ENCODE peak calls at places on chromosome 12, in four cellular contexts. One of them, this sample, is unnamed.

GRCh38 chr12:22525426-22525825 is 18.9 kb downstream of the C2CD5 start:
- DNase-seq in A549: no peak
- DNase-seq in NB4: no peak
- DNase-seq in esophagus squamous epithelium: no peak
- DNase-seq in this sample: no peak

GRCh38 chr12:119089668-119090013 is 89.1 kb upstream of the HSPB8 start:
- DNase-seq in A549: no peak
- DNase-seq in NB4: no peak
- DNase-seq in esophagus squamous epithelium: no peak
- DNase-seq in this sample: no peak

GRCh38 chr12:124753230-124753595 is 110.5 kb downstream of the SCARB1 start:
- DNase-seq in A549: no peak
- DNase-seq in NB4: no peak
- DNase-seq in esophagus squamous epithelium: no peak
- DNase-seq in this sample: no peak

GRCh38 chr12:97967831-97968230 is 505.2 kb downstream of the RMST start:
- DNase-seq in A549: no peak
- DNase-seq in NB4: no peak
- DNase-seq in esophagus squamous epithelium: no peak
- DNase-seq in this sample: no peak

GRCh38 chr12:107282628-107283027 is 189.3 kb upstream of the CRY1 start:
- DNase-seq in A549: no peak
- DNase-seq in NB4: no peak
- DNase-seq in esophagus squamous epithelium: no peak
- DNase-seq in this sample: no peak

GRCh38 chr12:57127101-57127709 is 1.1 kb upstream of the LRP1 start:
- DNase-seq in A549: peak
- DNase-seq in NB4: peak
- DNase-seq in esophagus squamous epithelium: no peak
- DNase-seq in this sample: peak

GRCh38 chr12:28369483-28369882 is 179.2 kb downstream of the CCDC91 start:
- DNase-seq in A549: no peak
- DNase-seq in NB4: peak
- DNase-seq in esophagus squamous epithelium: no peak
- DNase-seq in this sample: no peak

GRCh38 chr12:119005832-119006360 is 24.6 kb downstream of the SRRM4 start:
- DNase-seq in A549: no peak
- DNase-seq in NB4: no peak
- DNase-seq in esophagus squamous epithelium: no peak
- DNase-seq in this sample: no peak

GRCh38 chr12:96132819-96133218 is 61.4 kb upstream of the ELK3 start:
- DNase-seq in A549: no peak
- DNase-seq in NB4: peak
- DNase-seq in esophagus squamous epithelium: no peak
- DNase-seq in this sample: no peak

GRCh38 chr12:6766651-6767300 is 613 bp downstream of the PTMS start:
- DNase-seq in A549: peak
- DNase-seq in NB4: peak
- DNase-seq in esophagus squamous epithelium: no peak
- DNase-seq in this sample: peak

GRCh38 chr12:62537544-62537943 is 70.9 kb downstream of the MON2 start:
- DNase-seq in A549: no peak
- DNase-seq in NB4: peak
- DNase-seq in esophagus squamous epithelium: no peak
- DNase-seq in this sample: peak

GRCh38 chr12:108890208-108890607 is 10.3 kb downstream of the DAO start:
- DNase-seq in A549: no peak
- DNase-seq in NB4: peak
- DNase-seq in esophagus squamous epithelium: no peak
- DNase-seq in this sample: no peak

DNA sequence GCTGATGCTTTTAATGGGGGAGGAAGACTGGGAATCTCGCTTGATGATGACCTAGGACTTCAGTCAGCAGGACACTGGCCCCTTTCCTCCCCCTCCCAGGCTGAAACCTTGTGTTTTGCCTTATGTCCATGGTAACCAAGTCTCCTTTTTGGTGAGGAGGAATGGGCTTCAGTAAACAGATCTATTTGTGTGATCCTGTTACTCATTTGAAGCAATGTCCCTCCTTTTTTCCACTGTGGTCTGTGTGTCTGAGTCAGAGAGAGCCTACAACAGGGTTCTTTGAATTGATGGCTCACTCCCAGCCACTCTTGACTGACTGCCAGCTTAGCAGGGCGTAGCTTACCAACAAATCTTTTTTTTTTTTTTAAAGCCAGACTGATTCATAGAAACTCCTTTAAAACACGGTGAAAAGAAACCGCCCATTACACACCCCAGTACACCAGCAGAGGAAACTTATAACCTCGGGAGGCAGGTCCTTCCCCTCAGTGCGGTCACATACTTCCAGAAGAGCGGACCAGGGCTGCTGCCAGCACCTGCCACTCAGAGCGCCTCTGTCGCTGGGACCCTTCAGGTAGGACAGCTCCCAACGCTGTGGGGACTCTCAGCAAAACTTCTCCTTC is at the start of gene EMP1:
- DNase-seq in A549: peak
- DNase-seq in NB4: peak
- DNase-seq in esophagus squamous epithelium: peak
- DNase-seq in this sample: peak
- TF ChIP-seq POLR2A in A549: no peak
- TF ChIP-seq POLR2A in NB4: no peak
- TF ChIP-seq POLR2A in esophagus squamous epithelium: peak
- TF ChIP-seq POLR2A in this sample: no peak

GRCh38 chr12:100474617-100475016 is 951 bp downstream of the NR1H4 start:
- DNase-seq in A549: no peak
- DNase-seq in NB4: no peak
- DNase-seq in esophagus squamous epithelium: no peak
- DNase-seq in this sample: no peak

GRCh38 chr12:100473050-100473715 is 483 bp upstream of the NR1H4 start:
- DNase-seq in A549: no peak
- DNase-seq in NB4: no peak
- DNase-seq in esophagus squamous epithelium: no peak
- DNase-seq in this sample: no peak

GRCh38 chr12:100472325-100472724 is 1.3 kb upstream of the NR1H4 start:
- DNase-seq in A549: no peak
- DNase-seq in NB4: peak
- DNase-seq in esophagus squamous epithelium: no peak
- DNase-seq in this sample: no peak

GRCh38 chr12:100476013-100476751 is 2.5 kb downstream of the NR1H4 start:
- DNase-seq in A549: no peak
- DNase-seq in NB4: no peak
- DNase-seq in esophagus squamous epithelium: no peak
- DNase-seq in this sample: no peak

GRCh38 chr12:100473716-100474150 is at the start of gene NR1H4:
- DNase-seq in A549: peak
- DNase-seq in NB4: no peak
- DNase-seq in esophagus squamous epithelium: no peak
- DNase-seq in this sample: no peak
- TF ChIP-seq POLR2A in A549: no peak
- TF ChIP-seq POLR2A in NB4: no peak
- TF ChIP-seq POLR2A in esophagus squamous epithelium: no peak
- TF ChIP-seq POLR2A in this sample: no peak

DNA sequence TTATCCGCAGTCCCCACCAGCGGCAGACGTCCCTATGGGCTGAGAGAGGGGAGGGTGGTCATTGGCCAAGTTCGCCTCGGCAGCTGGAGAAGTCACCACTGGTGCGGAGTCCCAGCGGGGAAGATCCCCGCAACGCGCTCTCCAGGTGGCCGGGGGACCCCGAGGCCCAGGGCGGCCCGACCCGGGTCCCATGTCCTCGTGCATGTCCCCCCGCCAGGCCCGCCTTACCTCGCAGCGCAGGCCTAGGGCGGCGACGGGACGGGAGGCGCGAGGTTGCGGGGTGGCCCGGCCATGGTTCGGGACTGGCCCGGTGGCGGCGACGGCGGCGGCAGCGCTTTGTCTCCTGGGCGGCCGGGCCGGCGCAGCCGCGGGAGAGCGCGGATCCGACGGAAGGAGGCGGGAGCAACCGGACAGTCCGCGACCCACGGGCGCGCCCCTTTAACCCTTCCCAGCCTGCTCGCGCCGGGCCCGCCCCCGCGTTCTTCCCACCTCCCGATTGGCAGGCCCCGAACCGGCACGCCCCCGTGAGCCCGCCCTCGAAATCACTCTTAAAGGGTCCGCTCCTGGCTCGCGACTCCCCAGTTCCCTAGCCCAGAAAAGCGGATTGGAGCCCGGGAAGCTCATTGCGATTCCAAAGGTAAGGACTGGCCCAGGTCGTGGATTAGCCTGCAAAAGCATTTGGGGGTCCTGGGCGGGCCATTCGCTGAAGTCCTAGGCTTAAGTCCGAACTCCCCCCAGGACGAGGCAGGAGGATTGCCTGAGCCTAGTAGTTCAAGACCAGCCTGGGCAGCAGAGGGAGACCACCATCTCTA is at the start of gene PHETA1:
- DNase-seq in A549: peak
- DNase-seq in NB4: peak
- DNase-seq in esophagus squamous epithelium: peak
- DNase-seq in this sample: peak
- TF ChIP-seq POLR2A in A549: peak
- TF ChIP-seq POLR2A in NB4: peak
- TF ChIP-seq POLR2A in esophagus squamous epithelium: peak
- TF ChIP-seq POLR2A in this sample: no peak

DNA sequence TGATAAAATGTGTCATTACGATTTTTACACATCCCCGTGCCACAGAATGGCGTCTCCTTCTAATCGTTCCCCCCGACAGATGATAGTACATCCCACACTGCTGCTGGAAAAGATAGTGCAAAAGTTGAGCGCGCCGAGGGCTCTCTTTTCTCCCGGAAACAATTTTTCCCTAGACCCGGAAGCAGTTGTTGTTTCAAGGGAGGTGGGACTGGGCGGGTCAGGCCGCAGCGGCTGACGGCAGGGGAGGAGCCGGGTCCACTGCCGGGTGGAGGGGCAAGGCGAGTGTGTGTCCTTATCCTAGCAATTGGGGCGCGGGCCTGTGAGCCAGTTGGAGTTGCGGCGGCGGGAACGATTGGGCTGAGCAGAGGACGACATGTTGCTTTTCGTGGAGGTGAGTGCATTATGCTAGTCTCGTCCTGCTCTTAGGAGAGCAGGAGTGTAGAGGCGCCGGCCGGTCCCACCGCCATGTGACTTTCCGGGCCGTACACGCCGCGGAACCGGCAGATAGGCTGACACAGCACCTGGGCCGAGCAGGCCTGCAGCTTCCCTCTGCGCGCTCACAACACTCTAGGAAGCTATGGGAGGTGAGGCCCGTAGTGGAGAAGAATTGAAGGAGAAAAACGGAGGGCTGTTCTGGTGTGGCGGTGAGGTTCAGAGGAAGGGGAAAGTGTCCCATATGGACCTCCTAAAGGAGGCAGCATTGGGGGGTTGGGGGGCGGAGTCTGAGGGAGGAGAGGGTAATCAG is at the start of gene LARP4:
- DNase-seq in A549: peak
- DNase-seq in NB4: peak
- DNase-seq in esophagus squamous epithelium: peak
- DNase-seq in this sample: peak
- TF ChIP-seq POLR2A in A549: peak
- TF ChIP-seq POLR2A in NB4: peak
- TF ChIP-seq POLR2A in esophagus squamous epithelium: peak
- TF ChIP-seq POLR2A in this sample: peak

GRCh38 chr12:132622437-132623071 is 4.0 kb downstream of the P2RX2 start:
- DNase-seq in A549: no peak
- DNase-seq in NB4: peak
- DNase-seq in esophagus squamous epithelium: no peak
- DNase-seq in this sample: no peak
- TF ChIP-seq POLR2A in A549: no peak
- TF ChIP-seq POLR2A in NB4: peak
- TF ChIP-seq POLR2A in esophagus squamous epithelium: no peak
- TF ChIP-seq POLR2A in this sample: no peak

GRCh38 chr12:633731-634130 is 29.5 kb downstream of the NINJ2 start:
- DNase-seq in A549: no peak
- DNase-seq in NB4: no peak
- DNase-seq in esophagus squamous epithelium: no peak
- DNase-seq in this sample: no peak

GRCh38 chr12:627285-627684 is 36.0 kb downstream of the NINJ2 start:
- DNase-seq in A549: no peak
- DNase-seq in NB4: no peak
- DNase-seq in esophagus squamous epithelium: no peak
- DNase-seq in this sample: no peak

GRCh38 chr12:627863-628805 is 35.1 kb downstream of the NINJ2 start:
- DNase-seq in A549: no peak
- DNase-seq in NB4: no peak
- DNase-seq in esophagus squamous epithelium: no peak
- DNase-seq in this sample: no peak

GRCh38 chr12:632102-632696 is 31.0 kb downstream of the NINJ2 start:
- DNase-seq in A549: peak
- DNase-seq in NB4: peak
- DNase-seq in esophagus squamous epithelium: no peak
- DNase-seq in this sample: no peak

DNA sequence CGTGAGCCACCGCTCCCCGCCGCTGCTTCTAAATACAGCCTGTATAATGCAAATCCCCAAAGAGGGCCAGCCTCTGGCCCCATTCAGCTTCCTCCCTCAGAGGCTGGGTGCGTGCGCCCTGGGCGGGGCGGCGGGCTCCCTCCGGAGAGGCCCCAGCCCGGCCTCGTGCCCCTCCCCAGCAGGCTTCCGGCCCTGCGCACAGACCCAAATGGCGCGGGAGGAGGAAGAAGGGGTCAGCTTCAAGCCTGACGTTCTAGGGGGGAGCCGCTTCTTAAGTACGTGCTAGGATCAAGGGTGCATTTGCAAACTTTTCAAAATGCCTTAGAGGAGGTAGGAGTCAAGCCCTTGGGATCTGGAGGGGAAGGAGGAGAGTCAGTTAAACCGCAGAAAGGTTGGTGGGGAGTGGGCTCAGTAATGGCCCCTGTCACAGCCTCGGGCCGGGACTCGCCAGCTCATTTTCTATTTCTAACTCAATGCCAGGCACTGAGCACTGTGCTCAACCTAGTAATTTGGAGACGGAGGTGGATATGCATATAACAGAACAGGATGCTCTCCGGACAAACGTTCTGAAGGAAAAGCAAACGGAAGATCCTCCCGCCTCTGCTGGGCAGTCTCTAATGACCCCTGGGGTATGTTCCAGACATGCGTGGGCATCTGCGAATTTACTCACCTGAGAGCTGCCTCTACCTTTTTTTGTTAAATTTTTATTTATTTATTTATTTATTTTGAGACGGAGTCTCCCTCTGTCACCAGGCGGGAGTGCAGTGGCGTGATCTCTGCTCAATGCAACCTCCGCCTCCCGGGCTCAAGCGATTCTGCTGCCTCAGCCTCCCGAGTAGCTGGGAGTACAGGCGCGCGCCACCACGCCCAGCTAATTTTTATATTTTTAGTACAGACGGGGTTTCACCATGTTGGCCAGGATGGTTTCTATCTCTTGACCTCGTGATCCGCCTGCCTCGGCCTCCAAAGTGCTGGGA is 32.3 kb downstream of the NINJ2 start:
- DNase-seq in A549: no peak
- DNase-seq in NB4: peak
- DNase-seq in esophagus squamous epithelium: peak
- DNase-seq in this sample: peak
- TF ChIP-seq POLR2A in A549: no peak
- TF ChIP-seq POLR2A in NB4: peak
- TF ChIP-seq POLR2A in esophagus squamous epithelium: peak
- TF ChIP-seq POLR2A in this sample: peak

This sample was measured in erythroblast.